ENCODE peak calls at places on chromosomes 4 and X, in four cellular contexts. One of them, this sample, is unnamed.

GRCh38 chr4:20506827-20507226 is 193.4 kb upstream of the PACRGL start:
- DNase-seq in IMR-90: peak; percentile 90
- DNase-seq in cardiac fibroblast: peak; percentile 92
- DNase-seq in astrocyte of the cerebellum: no peak
- DNase-seq in this sample: no peak

GRCh38 chr4:126850286-126850685 is 782.5 kb upstream of the INTU start:
- DNase-seq in IMR-90: peak; percentile 99
- DNase-seq in astrocyte of the cerebellum: peak; percentile 87
- DNase-seq in cardiac fibroblast: peak; percentile 92
- DNase-seq in this sample: peak; percentile 97

GRCh38 chrX:110125435-110125834 is 122.5 kb downstream of the TMEM164 start:
- DNase-seq in astrocyte of the cerebellum: no peak
- DNase-seq in cardiac fibroblast: no peak
- DNase-seq in IMR-90: peak; percentile 12
- DNase-seq in this sample: no peak

GRCh38 chrX:13449441-13449840 is 120.0 kb upstream of the EGFL6 start:
- DNase-seq in cardiac fibroblast: no peak
- DNase-seq in astrocyte of the cerebellum: no peak
- DNase-seq in IMR-90: no peak
- DNase-seq in this sample: no peak

GRCh38 chr4:2412885-2413716 is 5.3 kb downstream of the ZFYVE28 start:
- DNase-seq in astrocyte of the cerebellum: peak; percentile 94
- DNase-seq in IMR-90: peak; percentile 85
- DNase-seq in cardiac fibroblast: peak; percentile 93
- DNase-seq in this sample: peak; percentile 82

GRCh38 chrX:30910124-30910860 is 21.2 kb upstream of the TAB3 start:
- DNase-seq in cardiac fibroblast: peak; percentile 27
- DNase-seq in IMR-90: peak; percentile 42
- DNase-seq in astrocyte of the cerebellum: peak; percentile 51
- DNase-seq in this sample: no peak

GRCh38 chrX:11464360-11464759 is 171.1 kb downstream of the AMELX start:
- DNase-seq in IMR-90: no peak
- DNase-seq in astrocyte of the cerebellum: no peak
- DNase-seq in cardiac fibroblast: no peak
- DNase-seq in this sample: no peak

GRCh38 chrX:31271615-31272471 is 200.0 kb upstream of the FTHL17 start:
- DNase-seq in IMR-90: peak; percentile 36
- DNase-seq in cardiac fibroblast: no peak
- DNase-seq in astrocyte of the cerebellum: no peak
- DNase-seq in this sample: no peak

GRCh38 chrX:72100824-72101351 is 30.8 kb downstream of the RTL5 start:
- DNase-seq in astrocyte of the cerebellum: no peak
- DNase-seq in IMR-90: no peak
- DNase-seq in cardiac fibroblast: no peak
- DNase-seq in this sample: no peak

GRCh38 chrX:17046478-17047097 is 100.1 kb downstream of the REPS2 start:
- DNase-seq in cardiac fibroblast: peak; percentile 78
- DNase-seq in astrocyte of the cerebellum: peak; percentile 65
- DNase-seq in IMR-90: peak; percentile 67
- DNase-seq in this sample: no peak

GRCh38 chr4:32560306-32560705 is 1840.1 kb downstream of the PCDH7 start:
- DNase-seq in IMR-90: no peak
- DNase-seq in cardiac fibroblast: peak; percentile 3
- DNase-seq in astrocyte of the cerebellum: peak; percentile 85
- DNase-seq in this sample: no peak

GRCh38 chr4:126727461-126727860 is 905.3 kb upstream of the INTU start:
- DNase-seq in IMR-90: peak; percentile 31
- DNase-seq in astrocyte of the cerebellum: no peak
- DNase-seq in cardiac fibroblast: peak; percentile 37
- DNase-seq in this sample: no peak

GRCh38 chr4:47221721-47222120 is 190.4 kb downstream of the GABRB1 start:
- DNase-seq in astrocyte of the cerebellum: peak; percentile 44
- DNase-seq in cardiac fibroblast: peak; percentile 86
- DNase-seq in IMR-90: peak; percentile 87
- DNase-seq in this sample: no peak

DNA sequence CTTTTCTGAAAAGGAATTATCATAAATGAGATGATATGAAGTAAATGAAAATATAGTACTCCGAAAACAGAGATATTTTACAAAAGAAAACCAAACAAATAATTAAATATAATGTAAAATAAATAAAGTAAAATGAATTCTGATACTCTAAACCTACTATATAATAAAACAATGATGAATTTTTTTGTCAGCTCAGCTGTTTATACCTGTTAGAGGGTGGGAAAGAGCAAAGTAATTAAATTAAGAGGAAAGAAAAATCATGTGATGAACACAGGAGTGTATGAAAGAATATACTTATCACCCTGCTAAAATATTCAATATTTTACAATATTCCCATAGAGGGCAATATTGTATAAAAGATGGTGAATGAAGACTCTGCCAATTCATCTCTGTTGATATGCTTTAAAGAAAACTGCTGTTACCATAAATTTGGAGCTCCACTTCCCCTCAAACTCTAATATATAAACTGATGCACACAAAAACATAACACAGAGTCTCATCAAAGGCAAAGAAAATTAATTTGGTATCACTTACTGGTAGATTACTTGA is 6.5 kb upstream of the NDST4 start:
- DNase-seq in cardiac fibroblast: no peak
- DNase-seq in astrocyte of the cerebellum: no peak
- DNase-seq in IMR-90: no peak
- DNase-seq in this sample: no peak
- TF ChIP-seq CTCF in cardiac fibroblast: no peak
- TF ChIP-seq CTCF in astrocyte of the cerebellum: no peak
- TF ChIP-seq CTCF in IMR-90: no peak
- TF ChIP-seq CTCF in this sample: no peak

GRCh38 chrX:132482632-132483031 is 6.2 kb downstream of the MBNL3 start:
- DNase-seq in astrocyte of the cerebellum: no peak
- DNase-seq in cardiac fibroblast: no peak
- DNase-seq in IMR-90: no peak
- DNase-seq in this sample: no peak

GRCh38 chrX:132480581-132481203 is 8.1 kb downstream of the MBNL3 start:
- DNase-seq in astrocyte of the cerebellum: no peak
- DNase-seq in IMR-90: peak; percentile 20
- DNase-seq in cardiac fibroblast: peak; percentile 42
- DNase-seq in this sample: no peak

GRCh38 chrX:132483951-132484350 is 4.9 kb downstream of the MBNL3 start:
- DNase-seq in cardiac fibroblast: no peak
- DNase-seq in astrocyte of the cerebellum: no peak
- DNase-seq in IMR-90: no peak
- DNase-seq in this sample: no peak

GRCh38 chrX:132481449-132481848 is 7.4 kb downstream of the MBNL3 start:
- DNase-seq in IMR-90: no peak
- DNase-seq in astrocyte of the cerebellum: no peak
- DNase-seq in cardiac fibroblast: no peak
- DNase-seq in this sample: no peak

DNA sequence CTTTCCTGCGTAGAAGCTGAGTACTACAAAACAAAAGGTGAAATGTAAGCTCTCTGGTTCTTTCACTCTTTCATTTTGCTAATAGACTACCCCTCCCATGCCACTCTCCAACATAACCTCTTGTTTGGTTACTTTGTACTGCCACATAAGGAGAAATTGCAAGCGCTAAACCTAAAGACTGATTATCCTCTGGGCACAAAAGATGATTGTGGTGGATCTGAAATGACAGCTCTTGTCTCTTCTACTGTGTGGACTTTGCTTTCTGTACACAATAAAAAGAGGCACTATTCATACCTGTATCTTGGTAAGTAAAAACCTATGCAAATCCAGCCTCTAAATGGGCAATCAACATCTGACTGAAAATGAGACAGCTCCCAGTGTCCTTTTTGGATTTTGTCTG is 5.3 kb downstream of the MBNL3 start:
- DNase-seq in astrocyte of the cerebellum: no peak
- DNase-seq in cardiac fibroblast: no peak
- DNase-seq in IMR-90: no peak
- DNase-seq in this sample: no peak
- H3K4me3 ChIP-seq in astrocyte of the cerebellum: no peak overlapping the region
- H3K4me3 ChIP-seq in cardiac fibroblast: no peak overlapping the region
- H3K4me3 ChIP-seq in IMR-90: no peak overlapping the region
- H3K4me3 ChIP-seq in this sample: no peak overlapping the region

GRCh38 chr4:37453004-37453360 is 208.4 kb downstream of the NWD2 start:
- DNase-seq in astrocyte of the cerebellum: peak; percentile 67
- DNase-seq in IMR-90: peak; percentile 48
- DNase-seq in cardiac fibroblast: peak; percentile 82
- DNase-seq in this sample: peak; percentile 72
- TF ChIP-seq CTCF in astrocyte of the cerebellum: peak; percentile 62
- TF ChIP-seq CTCF in IMR-90: peak; percentile 45
- TF ChIP-seq CTCF in cardiac fibroblast: peak; percentile 66
- TF ChIP-seq CTCF in this sample: peak; percentile 78

GRCh38 chrX:48923771-48924170 is 4.9 kb upstream of the PIM2 start:
- DNase-seq in IMR-90: no peak
- DNase-seq in cardiac fibroblast: no peak
- DNase-seq in astrocyte of the cerebellum: no peak
- DNase-seq in this sample: no peak

GRCh38 chrX:48927125-48927524 is 8.3 kb upstream of the PIM2 start:
- DNase-seq in astrocyte of the cerebellum: no peak
- DNase-seq in IMR-90: no peak
- DNase-seq in cardiac fibroblast: no peak
- DNase-seq in this sample: no peak

GRCh38 chrX:48924270-48924669 is 5.4 kb upstream of the PIM2 start:
- DNase-seq in cardiac fibroblast: no peak
- DNase-seq in astrocyte of the cerebellum: no peak
- DNase-seq in IMR-90: no peak
- DNase-seq in this sample: no peak

GRCh38 chrX:48933757-48934156 is 14.9 kb upstream of the PIM2 start:
- DNase-seq in astrocyte of the cerebellum: no peak
- DNase-seq in cardiac fibroblast: no peak
- DNase-seq in IMR-90: no peak
- DNase-seq in this sample: no peak

DNA sequence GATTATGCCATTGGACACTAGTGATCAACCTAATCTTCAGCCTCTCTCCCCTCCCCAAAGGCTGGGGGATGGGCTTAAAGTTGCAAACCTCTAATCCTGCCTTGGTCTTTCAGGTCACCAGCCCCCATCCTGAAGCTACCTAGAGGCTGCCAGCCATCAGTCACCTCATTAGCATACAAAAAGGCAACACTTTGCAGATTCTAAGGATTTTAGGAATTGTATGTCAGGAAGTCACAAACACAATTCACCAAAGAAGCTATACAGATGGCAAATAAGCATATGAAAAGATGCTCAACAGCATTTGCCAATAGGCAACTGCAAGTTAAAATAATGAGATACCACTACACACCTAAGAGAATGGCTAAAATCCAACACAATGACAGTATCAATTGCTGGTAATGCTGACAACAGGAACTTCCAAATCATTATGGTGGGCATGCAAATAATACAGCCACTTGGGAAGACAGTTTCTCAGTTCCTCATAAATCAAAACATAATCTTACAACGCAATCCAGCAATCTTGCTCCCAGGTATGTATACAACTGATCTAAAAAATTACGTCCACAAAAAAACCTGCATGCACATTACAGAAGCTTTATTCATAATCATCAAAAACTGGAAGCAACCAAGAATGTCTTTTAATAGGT is 9.0 kb upstream of the PIM2 start:
- DNase-seq in astrocyte of the cerebellum: no peak
- DNase-seq in IMR-90: no peak
- DNase-seq in cardiac fibroblast: no peak
- DNase-seq in this sample: no peak
- H3K4me3 ChIP-seq in astrocyte of the cerebellum: no peak overlapping the region
- H3K4me3 ChIP-seq in IMR-90: no peak overlapping the region
- H3K4me3 ChIP-seq in cardiac fibroblast: no peak overlapping the region
- H3K4me3 ChIP-seq in this sample: no peak overlapping the region

GRCh38 chr4:1285151-1285789 is 4.4 kb upstream of the MAEA start:
- DNase-seq in cardiac fibroblast: no peak
- DNase-seq in astrocyte of the cerebellum: no peak
- DNase-seq in IMR-90: no peak
- DNase-seq in this sample: no peak

GRCh38 chr4:1283711-1284110 is 6.0 kb upstream of the MAEA start:
- DNase-seq in astrocyte of the cerebellum: no peak
- DNase-seq in cardiac fibroblast: no peak
- DNase-seq in IMR-90: no peak
- DNase-seq in this sample: no peak

GRCh38 chr4:1288786-1289185 is 905 bp upstream of the MAEA start:
- DNase-seq in cardiac fibroblast: no peak
- DNase-seq in IMR-90: no peak
- DNase-seq in astrocyte of the cerebellum: no peak
- DNase-seq in this sample: no peak

GRCh38 chr4:1289232-1290164 is at the start of gene MAEA:
- DNase-seq in IMR-90: peak; percentile 95
- DNase-seq in cardiac fibroblast: peak; percentile 97
- DNase-seq in astrocyte of the cerebellum: peak; percentile 89
- DNase-seq in this sample: peak; percentile 63

DNA sequence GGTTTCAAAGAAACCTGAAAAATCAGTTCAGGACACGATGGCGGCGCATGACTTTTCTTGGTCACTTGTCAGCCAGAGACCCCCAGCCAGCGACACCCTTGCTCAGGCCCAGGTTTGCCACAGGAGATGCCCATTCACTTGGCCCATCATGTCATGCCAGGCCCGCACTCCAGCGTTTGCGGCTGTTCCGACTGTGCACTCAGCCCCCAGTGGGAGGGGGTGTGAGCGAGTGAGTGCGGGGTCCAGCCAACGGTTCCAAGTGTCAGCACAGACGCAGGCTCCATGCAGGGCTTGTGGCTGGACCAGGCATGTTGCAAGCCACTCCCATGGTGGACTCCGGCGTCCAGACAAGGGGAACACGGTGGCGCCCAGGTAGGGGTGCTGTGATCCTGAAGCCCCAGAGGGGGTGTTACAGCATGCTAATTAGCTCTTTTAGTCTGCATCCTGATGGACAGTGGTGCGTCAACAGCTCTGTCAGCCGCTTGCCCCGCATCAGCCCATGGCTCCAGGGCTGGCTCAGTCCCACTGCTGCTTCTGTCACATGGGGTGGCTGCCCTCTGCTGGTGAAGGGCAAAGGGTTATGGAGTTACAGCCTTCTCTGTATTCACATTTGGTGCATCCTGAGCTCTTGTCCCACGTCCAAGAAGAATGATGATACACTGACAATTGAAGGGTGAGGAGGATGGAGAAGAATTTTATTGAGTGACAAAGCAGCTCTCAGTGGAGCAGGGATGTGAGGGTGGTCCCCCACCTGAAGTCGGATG is 3.7 kb upstream of the MAEA start:
- DNase-seq in astrocyte of the cerebellum: no peak
- DNase-seq in IMR-90: peak; percentile 9
- DNase-seq in cardiac fibroblast: peak; percentile 32
- DNase-seq in this sample: no peak
- TF ChIP-seq CTCF in astrocyte of the cerebellum: no peak
- TF ChIP-seq CTCF in IMR-90: peak; percentile 24
- TF ChIP-seq CTCF in cardiac fibroblast: no peak
- TF ChIP-seq CTCF in this sample: peak; percentile 41

DNA sequence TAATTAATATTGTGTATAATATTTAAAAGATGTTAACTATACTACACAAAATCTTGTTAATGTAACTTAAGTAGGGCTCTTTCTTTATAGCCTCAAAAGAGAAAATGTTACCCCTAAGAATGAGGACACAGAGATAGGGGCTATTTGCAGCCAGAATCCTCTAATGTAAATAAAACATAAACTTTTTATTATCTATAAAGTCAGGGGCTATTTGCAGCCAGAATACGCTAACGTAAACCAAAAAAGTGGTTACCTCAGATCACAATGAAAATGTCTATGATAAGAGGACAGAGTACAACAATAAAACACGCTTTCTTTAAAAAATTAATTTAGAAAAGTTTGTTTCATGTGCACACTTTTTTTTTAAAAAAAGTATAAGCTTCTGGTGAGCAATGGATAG is 229.9 kb upstream of the PITX2 start:
- DNase-seq in astrocyte of the cerebellum: no peak
- DNase-seq in IMR-90: no peak
- DNase-seq in cardiac fibroblast: no peak
- DNase-seq in this sample: no peak
- H3K4me3 ChIP-seq in astrocyte of the cerebellum: no peak overlapping the region
- H3K4me3 ChIP-seq in IMR-90: no peak overlapping the region
- H3K4me3 ChIP-seq in cardiac fibroblast: no peak overlapping the region
- H3K4me3 ChIP-seq in this sample: no peak overlapping the region

This sample was measured in epithelial cell of proximal tubule.